ENCODE peak calls at places on chromosome 12, in ten cellular contexts. W is GOT3; H is HS-5; N is activated CD4-positive, alpha-beta T cell treated with anti-CD3 and anti-CD28 coated beads, Interleukin-2, amount 50 U/mL, for 4 hours; G is A549; T is B cell; O is NCI-H146; Z is progenitor cell of endocrine pancreas; J is endothelial cell; K is GM18507. R is an unnamed sample.
A peak's percentile ranks its signal among the peaks of the same experiment; 100 is the strongest.

GRCh38 chr12:111964935-111965334 is 48.0 kb downstream of the TMEM116 start:
- DNase-seq in W (no peak), H (no peak), N (no peak), G (no peak), T (no peak), O (no peak), Z (no peak), J (no peak), K (no peak), R (no peak)

GRCh38 chr12:55933158-55933798 is 2.3 kb downstream of the DGKA start:
- DNase-seq in W (no peak), H (no peak), N (no peak), G (peak; percentile 53), T (no peak), O (no peak), Z (no peak), J (no peak), K (no peak), R (no peak)

GRCh38 chr12:130356222-130356621 is 18.5 kb downstream of the PIWIL1 start:
- DNase-seq in W (no peak), H (no peak), N (no peak), G (no peak), T (no peak), O (no peak), Z (no peak), J (no peak), K (no peak), R (no peak)

GRCh38 chr12:108691995-108692808 is 39.1 kb downstream of the CORO1C start:
- DNase-seq in W (no peak), H (no peak), N (no peak), G (peak; percentile 40), T (no peak), O (peak; percentile 53), Z (no peak), J (no peak), K (no peak), R (no peak)

GRCh38 chr12:6430124-6430989 is 14.4 kb upstream of the CD27 start:
- DNase-seq in W (peak; percentile 67), H (peak; percentile 97), N (peak; percentile 58), G (peak; percentile 100), T (no peak), O (peak; percentile 59), Z (no peak), J (no peak), K (no peak), R (no peak)

GRCh38 chr12:98465950-98466349 is 49.4 kb upstream of the TMPO start:
- DNase-seq in W (no peak), H (no peak), N (no peak), G (no peak), T (no peak), O (no peak), Z (no peak), J (no peak), K (no peak), R (no peak)

GRCh38 chr12:13099066-13099909 is 4.2 kb downstream of the GSG1 start:
- DNase-seq in W (no peak), H (no peak), N (no peak), G (no peak), T (peak; percentile 75), O (no peak), Z (no peak), J (peak; percentile 31), K (no peak), R (no peak)

GRCh38 chr12:68971404-68971803 is 38.4 kb upstream of the CPM start:
- DNase-seq in W (no peak), H (peak; percentile 49), N (no peak), G (peak; percentile 19), T (no peak), O (no peak), Z (no peak), J (no peak), K (no peak), R (no peak)

GRCh38 chr12:15404485-15404884 is 82.2 kb downstream of the PTPRO start:
- DNase-seq in W (no peak), H (peak; percentile 43), N (no peak), G (no peak), T (no peak), O (no peak), Z (no peak), J (no peak), K (no peak), R (no peak)

GRCh38 chr12:56288705-56289387 is 11.3 kb downstream of the CS start:
- DNase-seq in W (no peak), H (no peak), N (no peak), G (no peak), T (no peak), O (no peak), Z (no peak), J (no peak), K (no peak), R (no peak)

GRCh38 chr12:91574391-91574790 is 391.8 kb upstream of the DCN start:
- DNase-seq in W (no peak), H (no peak), N (no peak), G (no peak), T (no peak), O (peak; percentile 36), Z (no peak), J (no peak), K (no peak), R (no peak)

GRCh38 chr12:118749656-118750055 is 231.7 kb upstream of the SRRM4 start:
- DNase-seq in W (no peak), H (no peak), N (no peak), G (no peak), T (no peak), O (no peak), Z (no peak), J (no peak), K (no peak), R (no peak)

GRCh38 chr12:46671102-46671501 is 154.7 kb downstream of the SLC38A4 start:
- DNase-seq in W (no peak), H (no peak), N (no peak), G (no peak), T (no peak), O (no peak), Z (no peak), J (no peak), K (no peak), R (no peak)

GRCh38 chr12:88339254-88339949 is 197.3 kb downstream of the TMTC3 start:
- DNase-seq in W (no peak), H (peak; percentile 11), N (no peak), G (no peak), T (no peak), O (no peak), Z (no peak), J (no peak), K (no peak), R (no peak)

GRCh38 chr12:132886529-132887477 is 602 bp downstream of the CHFR start:
- DNase-seq in W (no peak), H (no peak), N (no peak), G (peak; percentile 52), T (no peak), O (peak; percentile 71), Z (peak; percentile 42), J (peak; percentile 43), K (no peak), R (no peak)

GRCh38 chr12:10365716-10366433 is 24.0 kb downstream of the KLRK1 start:
- DNase-seq in W (no peak), H (no peak), N (no peak), G (no peak), T (no peak), O (peak; percentile 69), Z (no peak), J (no peak), K (no peak), R (no peak)

GRCh38 chr12:9932270-9932669 is at the start of gene CLEC2A:
- DNase-seq in W (no peak), H (no peak), N (no peak), G (no peak), T (no peak), O (no peak), Z (no peak), J (no peak), K (no peak), R (no peak)

GRCh38 chr12:80745851-80746250 is 29.1 kb downstream of the MYF5 start:
- DNase-seq in W (no peak), H (no peak), N (no peak), G (no peak), T (no peak), O (no peak), Z (no peak), J (no peak), K (no peak), R (no peak)

GRCh38 chr12:108799528-108800243 is 57.7 kb downstream of the SSH1 start:
- DNase-seq in W (no peak), H (no peak), N (no peak), G (no peak), T (no peak), O (no peak), Z (no peak), J (no peak), K (no peak), R (no peak)

GRCh38 chr12:2118481-2119255 is 65.9 kb downstream of the CACNA1C start:
- DNase-seq in W (no peak), H (no peak), N (no peak), G (no peak), T (no peak), O (no peak), Z (no peak), J (no peak), K (no peak), R (no peak)

GRCh38 chr12:116693259-116694227 is 44.3 kb downstream of the SPRING1 start:
- DNase-seq in W (no peak), H (no peak), N (no peak), G (no peak), T (no peak), O (peak; percentile 27), Z (no peak), J (no peak), K (no peak), R (no peak)

GRCh38 chr12:64494998-64495729 is 43.2 kb downstream of the TBK1 start:
- DNase-seq in W (no peak), H (no peak), N (no peak), G (no peak), T (no peak), O (no peak), Z (no peak), J (no peak), K (no peak), R (no peak)

GRCh38 chr12:124744659-124745467 is 118.8 kb downstream of the SCARB1 start:
- DNase-seq in W (no peak), H (no peak), N (no peak), G (peak; percentile 85), T (no peak), O (peak; percentile 38), Z (no peak), J (no peak), K (peak; percentile 56), R (peak; percentile 61)

GRCh38 chr12:91406920-91407341 is 224.3 kb upstream of the DCN start:
- DNase-seq in W (no peak), H (peak; percentile 15), N (no peak), G (peak; percentile 69), T (no peak), O (peak; percentile 54), Z (no peak), J (no peak), K (no peak), R (peak; percentile 13)

GRCh38 chr12:14723763-14724162 is 27.4 kb upstream of the GUCY2C start:
- DNase-seq in W (no peak), H (peak; percentile 32), N (peak; percentile 51), G (peak; percentile 67), T (no peak), O (peak; percentile 18), Z (no peak), J (peak; percentile 64), K (no peak), R (peak; percentile 31)

GRCh38 chr12:14841761-14842160 is 1.6 kb downstream of the ART4 start:
- DNase-seq in W (no peak), H (peak; percentile 44), N (no peak), G (peak; percentile 70), T (no peak), O (no peak), Z (no peak), J (no peak), K (no peak), R (no peak)

GRCh38 chr12:132583736-132584135 is 26.6 kb downstream of the LRCOL1 start:
- DNase-seq in W (no peak), H (no peak), N (no peak), G (no peak), T (no peak), O (no peak), Z (no peak), J (no peak), K (no peak), R (no peak)

GRCh38 chr12:116046039-116046438 is 231.5 kb downstream of the MED13L start:
- DNase-seq in W (no peak), H (no peak), N (no peak), G (no peak), T (no peak), O (no peak), Z (no peak), J (no peak), K (no peak), R (no peak)

R was measured in GM12864.